ENCODE peak calls at places on chromosomes 2 and 18, in ten cellular contexts. T is fibroblast of the aortic adventitia; S is aorta; I is PC-3; C is transverse colon; W is neuronal stem cell; X is uterus; H is cardiac fibroblast; Z is CD4-positive, CD25-positive, alpha-beta regulatory T cell; Q is dorsolateral prefrontal cortex. D is an unnamed sample.

GRCh38 chr2:167509585-167509984 is 621.3 kb downstream of the XIRP2 start:
- DNase-seq in T (peak; percentile 22), S (no peak), I (peak; percentile 89), C (no peak), W (peak; percentile 15), X (no peak), H (peak; percentile 93), Z (no peak), Q (no peak), D (peak; percentile 60)

GRCh38 chr18:46711444-46711863 is 45.4 kb downstream of the ST8SIA5 start:
- DNase-seq in T (no peak), S (no peak), I (no peak), C (no peak), W (no peak), X (no peak), H (no peak), Z (no peak), Q (no peak), D (no peak)

GRCh38 chr2:127648321-127648720 is 2.4 kb downstream of the GPR17 start:
- DNase-seq in T (no peak), S (peak; percentile 46), I (no peak), C (no peak), W (no peak), X (no peak), H (no peak), Z (no peak), Q (no peak), D (no peak)

GRCh38 chr18:75815767-75816166 is 388.3 kb upstream of the SMIM21 start:
- DNase-seq in T (no peak), S (no peak), I (no peak), C (no peak), W (no peak), X (no peak), H (no peak), Z (no peak), Q (no peak), D (no peak)

GRCh38 chr18:9608728-9609127 is 5.6 kb downstream of the PPP4R1 start:
- DNase-seq in T (no peak), S (no peak), I (peak; percentile 52), C (no peak), W (no peak), X (no peak), H (no peak), Z (no peak), Q (no peak), D (peak; percentile 86)

GRCh38 chr2:151760139-151760650 is 25.9 kb upstream of the NEB start:
- DNase-seq in T (no peak), S (no peak), I (no peak), C (no peak), W (peak; percentile 46), X (no peak), H (peak; percentile 22), Z (no peak), Q (no peak), D (peak; percentile 79)

GRCh38 chr2:106053116-106053515 is 141.0 kb downstream of the UXS1 start:
- DNase-seq in T (peak; percentile 19), S (no peak), I (peak; percentile 61), C (no peak), W (no peak), X (no peak), H (peak; percentile 45), Z (no peak), Q (no peak), D (no peak)

GRCh38 chr2:42238644-42239288 is 69.6 kb downstream of the EML4 start:
- DNase-seq in T (peak; percentile 16), S (no peak), I (peak; percentile 52), C (peak; percentile 60), W (no peak), X (peak; percentile 27), H (peak; percentile 38), Z (peak; percentile 20), Q (no peak), D (peak; percentile 53)

GRCh38 chr2:152537252-152537651 is 180.0 kb downstream of the PRPF40A start:
- DNase-seq in T (no peak), S (no peak), I (no peak), C (no peak), W (no peak), X (no peak), H (peak; percentile 33), Z (no peak), Q (no peak), D (no peak)

GRCh38 chr2:231563378-231563961 is 29.2 kb upstream of the TEX44 start:
- DNase-seq in T (peak; percentile 69), S (peak; percentile 60), I (peak; percentile 65), C (peak; percentile 38), W (peak; percentile 51), X (peak; percentile 62), H (peak; percentile 65), Z (no peak), Q (peak; percentile 79), D (peak; percentile 34)

DNA sequence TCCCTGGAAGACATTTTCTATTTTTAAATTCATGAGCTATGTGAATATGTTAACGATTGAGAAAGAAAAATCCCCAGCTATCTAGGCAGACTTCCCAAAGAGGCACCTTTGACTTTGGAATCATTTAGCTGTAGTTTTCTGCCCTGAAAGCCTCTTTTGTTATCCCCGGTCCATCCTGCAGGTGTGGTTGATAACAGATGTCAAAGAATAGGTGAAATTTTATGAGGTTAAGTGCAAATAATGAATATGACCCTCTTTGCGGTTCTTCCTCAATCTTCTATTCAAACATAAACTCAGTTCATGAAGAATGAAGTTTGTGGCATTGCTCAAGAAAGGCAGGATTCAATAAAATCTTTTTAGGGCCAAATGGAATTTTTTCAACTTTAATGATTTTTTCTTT is 51.6 kb upstream of the ATP8B1 start:
- DNase-seq in T (no peak), S (no peak), I (peak; percentile 71), C (peak; percentile 30), W (no peak), X (no peak), H (no peak), Z (no peak), Q (no peak), D (no peak)
- H3K4me3 ChIP-seq in T (no peak overlapping the region), S (no peak overlapping the region), I (no peak overlapping the region), C (no peak overlapping the region), W (no peak overlapping the region), X (no peak overlapping the region), H (no peak overlapping the region), Z (no peak overlapping the region), Q (no peak overlapping the region), D (no peak overlapping the region)

GRCh38 chr2:240832816-240833497 is 12.9 kb upstream of the KIF1A start:
- DNase-seq in T (no peak), S (no peak), I (no peak), C (no peak), W (no peak), X (peak; percentile 29), H (no peak), Z (no peak), Q (no peak), D (no peak)

GRCh38 chr2:240834377-240834975 is 14.5 kb upstream of the KIF1A start:
- DNase-seq in T (no peak), S (no peak), I (no peak), C (no peak), W (no peak), X (no peak), H (no peak), Z (no peak), Q (no peak), D (no peak)

GRCh38 chr2:240832205-240832727 is 12.2 kb upstream of the KIF1A start:
- DNase-seq in T (peak; percentile 84), S (peak; percentile 93), I (peak; percentile 71), C (peak; percentile 94), W (peak; percentile 97), X (peak; percentile 92), H (peak; percentile 93), Z (peak; percentile 98), Q (peak; percentile 99), D (peak; percentile 85)

GRCh38 chr2:240833724-240834285 is 13.8 kb upstream of the KIF1A start:
- DNase-seq in T (no peak), S (no peak), I (no peak), C (no peak), W (no peak), X (no peak), H (no peak), Z (no peak), Q (no peak), D (no peak)

GRCh38 chr2:240831594-240832204 is 11.7 kb upstream of the KIF1A start:
- DNase-seq in T (no peak), S (no peak), I (no peak), C (no peak), W (no peak), X (no peak), H (no peak), Z (no peak), Q (no peak), D (no peak)
- H3K4me3 ChIP-seq in T (peak overlapping the region; percentile 44), S (no peak overlapping the region), I (peak overlapping the region; percentile 38), C (peak overlapping the region; percentile 21), W (peak overlapping the region; percentile 30), X (no peak overlapping the region), H (peak overlapping the region; percentile 14), Z (peak overlapping the region; percentile 66), Q (peak overlapping the region; percentile 23), D (peak overlapping the region; percentile 19)

DNA sequence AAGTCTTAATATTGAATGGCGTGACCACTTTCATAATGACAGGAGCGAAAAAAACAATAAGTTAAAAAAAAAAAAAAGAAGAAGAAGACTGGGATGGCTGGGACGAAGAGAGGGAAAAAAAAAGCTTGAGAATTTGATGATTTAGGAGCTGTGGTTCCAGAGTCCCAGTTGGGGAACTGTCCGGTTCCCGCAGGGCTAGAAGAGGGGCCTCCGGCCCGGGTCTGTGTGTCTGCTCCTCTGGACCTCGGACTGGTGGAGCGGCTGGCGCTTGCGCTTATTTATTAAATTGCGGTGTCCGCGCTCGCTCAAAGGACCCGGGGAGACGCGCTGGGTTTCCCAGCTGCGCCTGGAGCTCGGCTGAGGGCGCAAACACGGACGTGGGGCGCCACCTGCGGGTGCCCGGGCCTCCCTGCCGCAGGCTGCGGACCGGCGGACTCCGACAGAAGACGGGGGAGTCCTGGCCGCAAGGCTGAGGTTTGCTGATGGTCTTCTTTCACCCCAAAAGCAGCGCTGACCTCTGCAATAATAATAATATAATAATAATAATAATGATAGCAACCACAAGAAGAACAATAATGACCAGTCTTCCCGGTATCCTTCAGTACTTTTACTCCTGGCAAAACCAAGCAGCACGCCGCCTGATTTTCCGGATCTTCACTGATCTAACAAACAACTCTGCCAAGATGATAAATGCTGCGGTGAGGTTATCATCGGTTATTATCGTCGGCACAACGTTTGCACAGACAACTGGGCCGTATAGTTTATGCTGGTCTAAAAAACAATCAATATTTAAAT is at the start of gene CBLN2:
- DNase-seq in T (peak; percentile 56), S (no peak), I (peak; percentile 75), C (peak; percentile 26), W (peak; percentile 72), X (no peak), H (peak; percentile 69), Z (no peak), Q (peak; percentile 90), D (peak; percentile 23)
- H3K4me3 ChIP-seq in T (peak within 1 kb of the TSS; percentile 50), S (no peak within 1 kb of the TSS), I (peak within 1 kb of the TSS; percentile 66), C (peak within 1 kb of the TSS; percentile 35), W (no peak within 1 kb of the TSS), X (no peak within 1 kb of the TSS), H (peak within 1 kb of the TSS; percentile 26), Z (no peak within 1 kb of the TSS), Q (peak within 1 kb of the TSS; percentile 18), D (no peak within 1 kb of the TSS)

DNA sequence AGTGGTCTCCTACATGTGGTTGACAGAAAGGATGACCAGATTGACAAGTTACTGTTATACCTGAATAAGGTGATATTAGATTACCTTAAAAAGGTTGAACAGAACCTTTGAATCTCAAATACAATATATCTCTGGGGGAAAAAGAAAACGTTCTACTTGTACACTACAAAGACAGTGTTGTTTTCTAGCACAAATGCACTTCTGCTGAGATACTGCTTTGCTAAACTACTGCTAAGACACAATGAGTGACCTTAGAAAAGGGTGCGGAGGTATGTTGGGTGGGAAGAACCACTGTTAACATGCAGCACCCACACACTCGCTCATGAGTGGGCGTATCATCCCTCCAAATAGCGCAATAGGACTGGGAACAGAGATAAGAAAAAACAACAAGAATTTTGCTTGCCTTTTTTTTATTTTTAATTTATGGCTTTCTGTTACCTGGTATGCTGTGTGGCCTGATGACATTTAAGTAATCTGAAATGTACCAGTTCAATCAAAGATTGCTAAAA is 6.1 kb downstream of the BCL2 start:
- DNase-seq in T (no peak), S (no peak), I (no peak), C (no peak), W (no peak), X (no peak), H (no peak), Z (no peak), Q (no peak), D (no peak)
- H3K4me3 ChIP-seq in T (no peak overlapping the region), S (no peak overlapping the region), I (no peak overlapping the region), C (no peak overlapping the region), W (no peak overlapping the region), X (no peak overlapping the region), H (no peak overlapping the region), Z (peak overlapping the region; percentile 97), Q (no peak overlapping the region), D (no peak overlapping the region)